ENCODE peak calls at places on chromosome 20, in four cellular contexts. B is BE2C, P is testis, D is kidney. S is an unnamed sample.

GRCh38 chr20:50057409-50058053 is 55.4 kb downstream of the UBE2V1 start:
- DNase-seq in D (no peak), B (peak; percentile 41), P (no peak), S (no peak)

GRCh38 chr20:41748051-41748450 is 129.9 kb upstream of the CHD6 start:
- DNase-seq in P (no peak), B (no peak), D (no peak), S (no peak)

GRCh38 chr20:49610701-49611538 is 43.0 kb upstream of the PTGIS start:
- DNase-seq in D (peak; percentile 88), B (peak; percentile 87), P (peak; percentile 88), S (peak; percentile 88)

GRCh38 chr20:652611-653109 is 340 bp downstream of the SRXN1 start:
- DNase-seq in D (no peak), B (no peak), P (peak; percentile 42), S (peak; percentile 53)

GRCh38 chr20:1301031-1301529 is 27.9 kb downstream of the SDCBP2 start:
- DNase-seq in P (no peak), B (no peak), D (peak; percentile 21), S (peak; percentile 38)

GRCh38 chr20:41304002-41304401 is 13.5 kb downstream of the ZHX3 start:
- DNase-seq in P (no peak), D (no peak), B (no peak), S (no peak)

GRCh38 chr20:54172856-54173652 is 732 bp downstream of the CYP24A1 start:
- DNase-seq in D (peak; percentile 74), B (no peak), P (no peak), S (no peak)

GRCh38 chr20:11267131-11267761 is 593.4 kb upstream of the JAG1 start:
- DNase-seq in P (no peak), B (peak; percentile 25), D (peak; percentile 66), S (no peak)

GRCh38 chr20:931401-931800 is 15.3 kb upstream of the ANGPT4 start:
- DNase-seq in P (no peak), B (no peak), D (no peak), S (no peak)

GRCh38 chr20:433300-433975 is 25.3 kb downstream of the RBCK1 start:
- DNase-seq in B (no peak), P (no peak), D (no peak), S (no peak)

GRCh38 chr20:54476336-54476928 is 1.0 kb downstream of the DOK5 start:
- DNase-seq in D (no peak), B (no peak), P (no peak), S (no peak)

GRCh38 chr20:10735195-10735949 is 61.6 kb upstream of the JAG1 start:
- DNase-seq in B (no peak), P (no peak), D (no peak), S (no peak)

GRCh38 chr20:32332614-32333013 is 25.5 kb upstream of the ASXL1 start:
- DNase-seq in P (no peak), D (peak; percentile 87), B (no peak), S (no peak)

GRCh38 chr20:31537116-31537858 is 23.0 kb downstream of the HM13 start:
- DNase-seq in D (no peak), P (no peak), B (no peak), S (no peak)

GRCh38 chr20:10524034-10524476 is 89.0 kb downstream of the SLX4IP start:
- DNase-seq in B (peak; percentile 70), P (peak; percentile 51), D (no peak), S (no peak)

GRCh38 chr20:8355453-8355852 is 223.4 kb downstream of the PLCB1 start:
- DNase-seq in P (no peak), D (no peak), B (no peak), S (no peak)
- H3K4me3 ChIP-seq in P (no peak overlapping the region), D (no peak overlapping the region), B (no peak overlapping the region), S (no peak overlapping the region)

GRCh38 chr20:36447101-36447500 is 94.2 kb upstream of the MYL9 start:
- DNase-seq in B (no peak), D (no peak), P (no peak), S (no peak)

GRCh38 chr20:36449663-36450062 is 91.7 kb upstream of the MYL9 start:
- DNase-seq in D (no peak), B (no peak), P (no peak), S (no peak)

GRCh38 chr20:36446557-36446956 is 94.8 kb upstream of the MYL9 start:
- DNase-seq in P (no peak), B (no peak), D (no peak), S (no peak)

GRCh38 chr20:36441416-36441815 is 99.9 kb upstream of the MYL9 start:
- DNase-seq in P (no peak), B (no peak), D (no peak), S (no peak)

GRCh38 chr20:36445847-36446246 is 95.5 kb upstream of the MYL9 start:
- DNase-seq in B (no peak), D (no peak), P (no peak), S (no peak)
- H3K4me3 ChIP-seq in B (no peak overlapping the region), D (no peak overlapping the region), P (no peak overlapping the region), S (no peak overlapping the region)

GRCh38 chr20:33604084-33604990 is 57.8 kb upstream of the C20orf144 start:
- DNase-seq in P (no peak), B (no peak), D (no peak), S (no peak)

GRCh38 chr20:33604991-33605370 is 57.1 kb upstream of the C20orf144 start:
- DNase-seq in B (no peak), P (no peak), D (no peak), S (no peak)

GRCh38 chr20:33601016-33601415 is 61.1 kb upstream of the C20orf144 start:
- DNase-seq in P (no peak), B (no peak), D (no peak), S (no peak)

GRCh38 chr20:33601861-33602260 is 60.3 kb upstream of the C20orf144 start:
- DNase-seq in D (no peak), P (no peak), B (no peak), S (no peak)

DNA sequence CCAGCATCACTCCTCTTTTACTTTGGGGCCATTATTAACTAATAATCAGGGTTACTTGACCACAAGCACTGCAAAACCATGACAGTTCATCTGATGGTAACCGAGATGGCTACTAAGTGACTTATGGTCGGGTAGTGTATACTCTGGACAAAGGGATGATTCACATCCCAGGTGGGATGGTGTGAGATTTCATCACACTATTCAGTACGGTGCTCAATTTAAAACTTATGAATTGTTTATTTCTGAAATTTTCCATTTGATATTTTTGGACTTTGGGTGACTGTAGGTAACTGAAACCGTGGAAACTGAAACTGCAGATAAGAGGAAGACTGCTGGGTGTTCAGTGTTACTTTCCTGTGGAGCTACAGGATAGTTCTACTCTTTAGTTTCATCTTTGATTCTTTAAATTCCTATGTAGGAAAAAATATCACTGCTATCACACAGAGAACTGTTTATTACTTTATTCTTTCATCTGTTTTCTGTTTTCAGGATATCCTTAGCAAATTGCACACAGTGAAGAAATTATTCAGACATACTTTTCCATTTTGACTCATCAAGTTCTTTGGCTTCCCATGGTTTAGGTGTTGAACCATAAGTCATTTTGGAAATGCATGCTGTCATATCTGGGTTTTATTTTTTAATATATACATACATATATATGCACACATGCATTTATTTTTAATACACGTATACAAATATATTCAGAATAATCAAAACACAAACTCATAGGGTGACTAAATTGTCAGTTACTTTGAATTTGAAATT is 59.1 kb upstream of the C20orf144 start:
- DNase-seq in P (no peak), B (no peak), D (no peak), S (no peak)
- H3K4me3 ChIP-seq in P (no peak overlapping the region), B (no peak overlapping the region), D (no peak overlapping the region), S (no peak overlapping the region)

DNA sequence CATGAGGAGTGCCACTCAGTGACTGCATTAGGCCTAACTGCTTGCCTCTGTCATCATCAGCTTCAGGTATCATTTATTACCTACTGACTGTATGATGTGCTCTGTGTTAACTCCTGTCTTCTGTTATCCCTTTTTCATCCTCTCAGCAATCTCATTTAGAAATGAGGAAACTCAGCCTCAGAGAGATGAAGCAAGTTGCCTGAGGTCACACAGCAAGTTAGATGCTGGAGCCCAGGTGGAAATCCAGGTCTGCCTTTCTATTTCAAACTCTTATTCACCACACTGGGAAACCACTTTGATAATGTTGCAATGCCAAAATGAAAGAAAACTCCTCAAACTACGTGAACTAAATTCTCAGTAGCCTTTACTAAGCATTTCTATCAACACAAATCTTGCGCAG is 1.3 kb downstream of the FERMT1 start:
- DNase-seq in P (no peak), D (no peak), B (no peak), S (no peak)
- H3K4me3 ChIP-seq in P (no peak overlapping the region), D (no peak overlapping the region), B (no peak overlapping the region), S (no peak overlapping the region)

DNA sequence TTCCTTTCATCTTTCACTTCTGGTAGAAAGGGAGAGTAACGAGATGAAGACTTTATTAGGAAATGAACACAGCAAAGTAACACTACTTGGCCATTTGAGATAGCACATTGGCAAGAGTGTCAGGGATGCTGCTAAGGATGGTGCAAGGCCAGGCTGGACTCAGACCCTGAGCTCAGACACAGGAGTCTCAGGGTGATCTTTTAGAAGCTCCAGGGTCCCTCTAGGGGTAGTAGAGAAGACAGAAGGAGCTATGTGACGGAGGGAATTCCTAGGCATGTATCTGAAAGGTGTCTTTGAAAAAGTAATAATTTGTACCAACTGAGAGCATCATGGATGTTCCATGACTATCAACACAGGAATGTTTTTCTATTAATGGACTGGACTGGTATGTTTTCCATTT is 436.5 kb downstream of the DHX35 start:
- DNase-seq in B (no peak), P (no peak), D (no peak), S (no peak)
- H3K4me3 ChIP-seq in B (no peak overlapping the region), P (no peak overlapping the region), D (no peak overlapping the region), S (no peak overlapping the region)